ENCODE peak calls at places on chromosome 15, in eight cellular contexts. One of them, this sample, is unnamed.

GRCh38 chr15:89680282-89680873 is 1.2 kb upstream of the PLIN1 start:
- DNase-seq in esophagus squamous epithelium: no peak
- DNase-seq in left ventricle myocardium inferior: peak; percentile 42
- DNase-seq in IMR-90: peak; percentile 67
- DNase-seq in CD8-positive, alpha-beta T cell: no peak
- DNase-seq in kidney: no peak
- DNase-seq in heart right ventricle: no peak
- DNase-seq in GM06990: no peak
- DNase-seq in this sample: no peak

GRCh38 chr15:89163271-89164055 is 57.9 kb downstream of the RLBP1 start:
- DNase-seq in esophagus squamous epithelium: no peak
- DNase-seq in left ventricle myocardium inferior: no peak
- DNase-seq in IMR-90: no peak
- DNase-seq in CD8-positive, alpha-beta T cell: no peak
- DNase-seq in kidney: no peak
- DNase-seq in heart right ventricle: no peak
- DNase-seq in GM06990: no peak
- DNase-seq in this sample: no peak

GRCh38 chr15:36401586-36401966 is 177.8 kb upstream of the CDIN1 start:
- DNase-seq in esophagus squamous epithelium: no peak
- DNase-seq in left ventricle myocardium inferior: no peak
- DNase-seq in IMR-90: no peak
- DNase-seq in CD8-positive, alpha-beta T cell: no peak
- DNase-seq in kidney: no peak
- DNase-seq in heart right ventricle: no peak
- DNase-seq in GM06990: no peak
- DNase-seq in this sample: no peak

GRCh38 chr15:61762682-61763081 is 297.6 kb downstream of the VPS13C start:
- DNase-seq in esophagus squamous epithelium: no peak
- DNase-seq in left ventricle myocardium inferior: no peak
- DNase-seq in IMR-90: no peak
- DNase-seq in CD8-positive, alpha-beta T cell: no peak
- DNase-seq in kidney: no peak
- DNase-seq in heart right ventricle: no peak
- DNase-seq in GM06990: no peak
- DNase-seq in this sample: no peak

GRCh38 chr15:83871808-83872559 is 218.1 kb downstream of the ADAMTSL3 start:
- DNase-seq in esophagus squamous epithelium: no peak
- DNase-seq in left ventricle myocardium inferior: no peak
- DNase-seq in IMR-90: peak; percentile 86
- DNase-seq in CD8-positive, alpha-beta T cell: no peak
- DNase-seq in kidney: no peak
- DNase-seq in heart right ventricle: no peak
- DNase-seq in GM06990: peak; percentile 19
- DNase-seq in this sample: no peak

GRCh38 chr15:33587773-33588172 is 277.0 kb downstream of the RYR3 start:
- DNase-seq in esophagus squamous epithelium: no peak
- DNase-seq in left ventricle myocardium inferior: no peak
- DNase-seq in IMR-90: no peak
- DNase-seq in CD8-positive, alpha-beta T cell: no peak
- DNase-seq in kidney: no peak
- DNase-seq in heart right ventricle: no peak
- DNase-seq in GM06990: no peak
- DNase-seq in this sample: no peak

GRCh38 chr15:45495588-45495987 is 27.0 kb downstream of the SLC30A4 start:
- DNase-seq in esophagus squamous epithelium: no peak
- DNase-seq in left ventricle myocardium inferior: no peak
- DNase-seq in IMR-90: no peak
- DNase-seq in CD8-positive, alpha-beta T cell: no peak
- DNase-seq in kidney: no peak
- DNase-seq in heart right ventricle: no peak
- DNase-seq in GM06990: no peak
- DNase-seq in this sample: no peak

GRCh38 chr15:55588070-55588817 is at the start of gene PYGO1:
- DNase-seq in esophagus squamous epithelium: no peak
- DNase-seq in left ventricle myocardium inferior: peak; percentile 61
- DNase-seq in IMR-90: peak; percentile 62
- DNase-seq in CD8-positive, alpha-beta T cell: peak; percentile 28
- DNase-seq in kidney: peak; percentile 87
- DNase-seq in heart right ventricle: peak; percentile 57
- DNase-seq in GM06990: peak; percentile 26
- DNase-seq in this sample: no peak

GRCh38 chr15:70151441-70151840 is 53.7 kb upstream of the TLE3 start:
- DNase-seq in esophagus squamous epithelium: no peak
- DNase-seq in left ventricle myocardium inferior: no peak
- DNase-seq in IMR-90: no peak
- DNase-seq in CD8-positive, alpha-beta T cell: no peak
- DNase-seq in kidney: no peak
- DNase-seq in heart right ventricle: no peak
- DNase-seq in GM06990: no peak
- DNase-seq in this sample: no peak

GRCh38 chr15:70164910-70165791 is 67.4 kb upstream of the TLE3 start:
- DNase-seq in esophagus squamous epithelium: no peak
- DNase-seq in left ventricle myocardium inferior: no peak
- DNase-seq in IMR-90: no peak
- DNase-seq in CD8-positive, alpha-beta T cell: no peak
- DNase-seq in kidney: no peak
- DNase-seq in heart right ventricle: no peak
- DNase-seq in GM06990: no peak
- DNase-seq in this sample: no peak

GRCh38 chr15:52255008-52255407 is 40.6 kb downstream of the MYO5C start:
- DNase-seq in esophagus squamous epithelium: no peak
- DNase-seq in left ventricle myocardium inferior: no peak
- DNase-seq in IMR-90: peak; percentile 66
- DNase-seq in CD8-positive, alpha-beta T cell: no peak
- DNase-seq in kidney: no peak
- DNase-seq in heart right ventricle: no peak
- DNase-seq in GM06990: no peak
- DNase-seq in this sample: no peak

GRCh38 chr15:76059320-76060097 is at the start of gene TMEM266:
- DNase-seq in esophagus squamous epithelium: no peak
- DNase-seq in left ventricle myocardium inferior: peak; percentile 39
- DNase-seq in IMR-90: peak; percentile 5
- DNase-seq in CD8-positive, alpha-beta T cell: no peak
- DNase-seq in kidney: peak; percentile 78
- DNase-seq in heart right ventricle: peak; percentile 27
- DNase-seq in GM06990: peak; percentile 77
- DNase-seq in this sample: no peak

GRCh38 chr15:85607141-85607806 is 187.5 kb downstream of the KLHL25 start:
- DNase-seq in esophagus squamous epithelium: no peak
- DNase-seq in left ventricle myocardium inferior: no peak
- DNase-seq in IMR-90: peak; percentile 68
- DNase-seq in CD8-positive, alpha-beta T cell: no peak
- DNase-seq in kidney: no peak
- DNase-seq in heart right ventricle: no peak
- DNase-seq in GM06990: no peak
- DNase-seq in this sample: no peak

GRCh38 chr15:75666823-75667501 is 19.2 kb downstream of the SNX33 start:
- DNase-seq in esophagus squamous epithelium: peak; percentile 9
- DNase-seq in left ventricle myocardium inferior: peak; percentile 64
- DNase-seq in IMR-90: peak; percentile 100
- DNase-seq in CD8-positive, alpha-beta T cell: no peak
- DNase-seq in kidney: peak; percentile 74
- DNase-seq in heart right ventricle: peak; percentile 42
- DNase-seq in GM06990: no peak
- DNase-seq in this sample: no peak

GRCh38 chr15:86620636-86621349 is 541.1 kb downstream of the AGBL1 start:
- DNase-seq in esophagus squamous epithelium: no peak
- DNase-seq in left ventricle myocardium inferior: no peak
- DNase-seq in IMR-90: no peak
- DNase-seq in CD8-positive, alpha-beta T cell: no peak
- DNase-seq in kidney: no peak
- DNase-seq in heart right ventricle: no peak
- DNase-seq in GM06990: no peak
- DNase-seq in this sample: no peak

GRCh38 chr15:92599394-92599970 is 56.1 kb downstream of the FAM174B start:
- DNase-seq in esophagus squamous epithelium: no peak
- DNase-seq in left ventricle myocardium inferior: no peak
- DNase-seq in IMR-90: peak; percentile 21
- DNase-seq in CD8-positive, alpha-beta T cell: no peak
- DNase-seq in kidney: no peak
- DNase-seq in heart right ventricle: no peak
- DNase-seq in GM06990: no peak
- DNase-seq in this sample: no peak

GRCh38 chr15:79535536-79535935 is 103.4 kb downstream of the MINAR1 start:
- DNase-seq in esophagus squamous epithelium: no peak
- DNase-seq in left ventricle myocardium inferior: no peak
- DNase-seq in IMR-90: no peak
- DNase-seq in CD8-positive, alpha-beta T cell: no peak
- DNase-seq in kidney: no peak
- DNase-seq in heart right ventricle: no peak
- DNase-seq in GM06990: no peak
- DNase-seq in this sample: no peak

GRCh38 chr15:75720787-75721461 is 8.3 kb upstream of the CSPG4 start:
- DNase-seq in esophagus squamous epithelium: no peak
- DNase-seq in left ventricle myocardium inferior: no peak
- DNase-seq in IMR-90: no peak
- DNase-seq in CD8-positive, alpha-beta T cell: no peak
- DNase-seq in kidney: peak; percentile 92
- DNase-seq in heart right ventricle: peak; percentile 56
- DNase-seq in GM06990: no peak
- DNase-seq in this sample: no peak

DNA sequence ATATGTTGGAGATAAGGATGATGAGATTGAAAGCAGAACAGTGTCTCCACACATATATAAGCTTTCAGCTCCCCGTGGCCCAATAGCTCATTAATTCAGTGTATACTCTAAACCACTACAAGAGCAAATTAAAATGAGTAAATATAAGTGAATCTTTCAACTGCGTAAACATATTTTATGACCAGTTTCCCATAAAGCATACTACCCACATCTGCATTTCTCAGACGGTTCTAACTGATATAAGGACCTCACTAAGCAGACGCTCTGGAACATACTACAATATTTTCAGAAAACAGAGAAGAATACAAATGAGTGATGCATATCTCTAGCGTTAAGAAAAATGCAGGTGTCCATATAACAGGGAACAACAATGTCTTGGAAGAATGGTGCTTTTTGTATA is 73.2 kb downstream of the INO80 start:
- DNase-seq in esophagus squamous epithelium: no peak
- DNase-seq in left ventricle myocardium inferior: no peak
- DNase-seq in IMR-90: no peak
- DNase-seq in CD8-positive, alpha-beta T cell: no peak
- DNase-seq in kidney: no peak
- DNase-seq in heart right ventricle: no peak
- DNase-seq in GM06990: no peak
- DNase-seq in this sample: no peak
- H3K36me3 ChIP-seq in esophagus squamous epithelium: no peaks in the 10 kb centered on the region
- H3K36me3 ChIP-seq in left ventricle myocardium inferior: peaks cover 86% of the 10 kb centered on the region
- H3K36me3 ChIP-seq in IMR-90: peaks cover 22% of the 10 kb centered on the region
- H3K36me3 ChIP-seq in CD8-positive, alpha-beta T cell: peaks cover 20% of the 10 kb centered on the region
- H3K36me3 ChIP-seq in kidney: peaks cover 3% of the 10 kb centered on the region
- H3K36me3 ChIP-seq in heart right ventricle: no peaks in the 10 kb centered on the region
- H3K36me3 ChIP-seq in GM06990: peaks cover 6% of the 10 kb centered on the region
- H3K36me3 ChIP-seq in this sample: no peaks in the 10 kb centered on the region

GRCh38 chr15:100934735-100935134 is 15.6 kb downstream of the LRRK1 start:
- DNase-seq in esophagus squamous epithelium: no peak
- DNase-seq in left ventricle myocardium inferior: no peak
- DNase-seq in IMR-90: peak; percentile 18
- DNase-seq in CD8-positive, alpha-beta T cell: no peak
- DNase-seq in kidney: no peak
- DNase-seq in heart right ventricle: no peak
- DNase-seq in GM06990: no peak
- DNase-seq in this sample: no peak
- TF ChIP-seq CTCF in esophagus squamous epithelium: no peak
- TF ChIP-seq CTCF in left ventricle myocardium inferior: no peak
- TF ChIP-seq CTCF in IMR-90: peak; percentile 18
- TF ChIP-seq CTCF in CD8-positive, alpha-beta T cell: no peak
- TF ChIP-seq CTCF in kidney: no peak
- TF ChIP-seq CTCF in heart right ventricle: no peak
- TF ChIP-seq CTCF in GM06990: peak; percentile 28
- TF ChIP-seq CTCF in this sample: no peak

GRCh38 chr15:22942306-22942855 is 37.8 kb downstream of the CYFIP1 start:
- DNase-seq in esophagus squamous epithelium: no peak
- DNase-seq in left ventricle myocardium inferior: no peak
- DNase-seq in IMR-90: no peak
- DNase-seq in CD8-positive, alpha-beta T cell: no peak
- DNase-seq in kidney: no peak
- DNase-seq in heart right ventricle: no peak
- DNase-seq in GM06990: no peak
- DNase-seq in this sample: no peak

GRCh38 chr15:22947101-22948000 is 32.8 kb downstream of the CYFIP1 start:
- DNase-seq in esophagus squamous epithelium: no peak
- DNase-seq in left ventricle myocardium inferior: no peak
- DNase-seq in IMR-90: no peak
- DNase-seq in CD8-positive, alpha-beta T cell: no peak
- DNase-seq in kidney: no peak
- DNase-seq in heart right ventricle: no peak
- DNase-seq in GM06990: no peak
- DNase-seq in this sample: no peak

GRCh38 chr15:22944651-22945050 is 35.5 kb downstream of the CYFIP1 start:
- DNase-seq in esophagus squamous epithelium: no peak
- DNase-seq in left ventricle myocardium inferior: no peak
- DNase-seq in IMR-90: no peak
- DNase-seq in CD8-positive, alpha-beta T cell: no peak
- DNase-seq in kidney: peak; percentile 81
- DNase-seq in heart right ventricle: no peak
- DNase-seq in GM06990: no peak
- DNase-seq in this sample: no peak

GRCh38 chr15:22942877-22943276 is 37.3 kb downstream of the CYFIP1 start:
- DNase-seq in esophagus squamous epithelium: no peak
- DNase-seq in left ventricle myocardium inferior: no peak
- DNase-seq in IMR-90: no peak
- DNase-seq in CD8-positive, alpha-beta T cell: no peak
- DNase-seq in kidney: no peak
- DNase-seq in heart right ventricle: no peak
- DNase-seq in GM06990: no peak
- DNase-seq in this sample: no peak

GRCh38 chr15:22945071-22945470 is 35.1 kb downstream of the CYFIP1 start:
- DNase-seq in esophagus squamous epithelium: no peak
- DNase-seq in left ventricle myocardium inferior: no peak
- DNase-seq in IMR-90: no peak
- DNase-seq in CD8-positive, alpha-beta T cell: no peak
- DNase-seq in kidney: no peak
- DNase-seq in heart right ventricle: no peak
- DNase-seq in GM06990: no peak
- DNase-seq in this sample: no peak
- H3K36me3 ChIP-seq in esophagus squamous epithelium: peaks cover 22% of the 10 kb centered on the region
- H3K36me3 ChIP-seq in left ventricle myocardium inferior: peaks cover 55% of the 10 kb centered on the region
- H3K36me3 ChIP-seq in IMR-90: peaks cover 34% of the 10 kb centered on the region
- H3K36me3 ChIP-seq in CD8-positive, alpha-beta T cell: no peaks in the 10 kb centered on the region
- H3K36me3 ChIP-seq in kidney: peaks cover 13% of the 10 kb centered on the region
- H3K36me3 ChIP-seq in heart right ventricle: peaks cover 7% of the 10 kb centered on the region
- H3K36me3 ChIP-seq in GM06990: peaks cover 16% of the 10 kb centered on the region
- H3K36me3 ChIP-seq in this sample: peaks cover 30% of the 10 kb centered on the region

GRCh38 chr15:40059821-40060220 is 20.8 kb upstream of the SRP14 start:
- DNase-seq in esophagus squamous epithelium: no peak
- DNase-seq in left ventricle myocardium inferior: no peak
- DNase-seq in IMR-90: no peak
- DNase-seq in CD8-positive, alpha-beta T cell: no peak
- DNase-seq in kidney: peak; percentile 15
- DNase-seq in heart right ventricle: no peak
- DNase-seq in GM06990: no peak
- DNase-seq in this sample: no peak
- TF ChIP-seq CTCF in esophagus squamous epithelium: no peak
- TF ChIP-seq CTCF in left ventricle myocardium inferior: no peak
- TF ChIP-seq CTCF in IMR-90: no peak
- TF ChIP-seq CTCF in CD8-positive, alpha-beta T cell: no peak
- TF ChIP-seq CTCF in kidney: no peak
- TF ChIP-seq CTCF in heart right ventricle: no peak
- TF ChIP-seq CTCF in GM06990: no peak
- TF ChIP-seq CTCF in this sample: no peak

This sample was measured in vagina.